ENCODE peak calls at places on chromosomes 3 and 15, in ten cellular contexts. C is body of pancreas; I is transverse colon; O is M059J; X is right lobe of liver; L is activated naive CD8-positive, alpha-beta T cell treated with anti-CD3 and anti-CD28 coated beads for 36 hours; U is upper lobe of right lung; H is NCI-H345; K is NB4; N is Caki2. T is an unnamed sample.

GRCh38 chr15:88450125-88450798 is 16.9 kb downstream of the MRPL46 start:
- DNase-seq in N (peak; percentile 22), U (no peak), X (peak; percentile 35), K (peak; percentile 75), C (peak; percentile 61), L (peak; percentile 68), I (peak; percentile 62), H (peak; percentile 45), O (peak; percentile 46), T (peak; percentile 92)

GRCh38 chr3:38039101-38039898 is at the start of gene DLEC1:
- DNase-seq in O (peak; percentile 31), X (peak; percentile 65), C (peak; percentile 52), K (peak; percentile 73), U (peak; percentile 88), I (peak; percentile 89), L (peak; percentile 84), H (no peak), N (no peak), T (no peak)

GRCh38 chr3:58261954-58262666 is 24.5 kb downstream of the ABHD6 start:
- DNase-seq in K (no peak), I (no peak), X (no peak), H (no peak), U (no peak), N (no peak), C (no peak), O (no peak), L (no peak), T (no peak)

GRCh38 chr3:43072361-43072760 is 33.5 kb downstream of the POMGNT2 start:
- DNase-seq in C (no peak), O (no peak), L (no peak), X (no peak), H (no peak), U (no peak), I (no peak), N (no peak), K (no peak), T (no peak)

GRCh38 chr3:8371085-8371551 is 130.5 kb upstream of the LMCD1 start:
- DNase-seq in H (no peak), K (peak; percentile 6), N (peak; percentile 1), C (no peak), O (peak; percentile 58), U (no peak), X (no peak), L (no peak), I (no peak), T (peak; percentile 4)

GRCh38 chr3:149969110-149969944 is 1.4 kb downstream of the PFN2 start:
- DNase-seq in X (no peak), U (no peak), N (peak; percentile 79), H (peak; percentile 65), K (no peak), C (peak; percentile 55), I (peak; percentile 31), L (no peak), O (peak; percentile 93), T (peak; percentile 42)

GRCh38 chr3:148230473-148230872 is 467.2 kb upstream of the AGTR1 start:
- DNase-seq in N (no peak), H (no peak), I (no peak), C (no peak), L (no peak), K (no peak), U (no peak), X (no peak), O (no peak), T (no peak)

GRCh38 chr3:141798455-141798854 is 35.2 kb downstream of the GRK7 start:
- DNase-seq in U (no peak), L (no peak), O (no peak), I (peak; percentile 16), K (peak; percentile 30), C (peak; percentile 33), H (no peak), N (no peak), X (no peak), T (no peak)

GRCh38 chr3:94071713-94072284 is 8.9 kb downstream of the NSUN3 start:
- DNase-seq in U (no peak), K (no peak), X (no peak), C (peak; percentile 20), H (no peak), N (no peak), O (no peak), I (no peak), L (no peak), T (no peak)

GRCh38 chr3:129972301-129972700 is 2.2 kb upstream of the TRH start:
- DNase-seq in X (no peak), I (no peak), O (no peak), C (no peak), L (no peak), K (no peak), N (no peak), H (no peak), U (no peak), T (no peak)

GRCh38 chr15:99682455-99682854 is 50.8 kb downstream of the LYSMD4 start:
- DNase-seq in I (no peak), O (peak; percentile 77), H (no peak), K (no peak), U (no peak), L (no peak), C (no peak), N (peak; percentile 6), X (no peak), T (no peak)

GRCh38 chr3:52245322-52246263 is at the start of gene PPM1M:
- DNase-seq in I (peak; percentile 67), U (peak; percentile 81), K (peak; percentile 37), O (peak; percentile 39), X (peak; percentile 68), C (peak; percentile 63), H (peak; percentile 30), N (peak; percentile 51), L (peak; percentile 75), T (peak; percentile 35)

GRCh38 chr3:178140491-178140890 is 395.7 kb upstream of the KCNMB2 start:
- DNase-seq in H (no peak), I (no peak), L (no peak), C (no peak), O (peak; percentile 67), X (no peak), K (no peak), U (no peak), N (no peak), T (peak; percentile 0)

GRCh38 chr3:90091557-90091956 is 984.1 kb downstream of the EPHA3 start:
- DNase-seq in O (no peak), U (no peak), C (peak; percentile 6), X (no peak), H (no peak), L (no peak), N (peak; percentile 8), K (peak; percentile 41), I (peak; percentile 8), T (no peak)

GRCh38 chr15:81643773-81644172 is 269.8 kb upstream of the TMC3 start:
- DNase-seq in U (no peak), X (no peak), K (no peak), C (no peak), L (no peak), N (no peak), I (no peak), H (no peak), O (no peak), T (no peak)

GRCh38 chr3:74614133-74614967 is at the start of gene CNTN3:
- DNase-seq in U (peak; percentile 72), L (no peak), K (no peak), N (no peak), C (peak; percentile 67), I (peak; percentile 42), X (peak; percentile 64), H (peak; percentile 42), O (no peak), T (no peak)

GRCh38 chr15:45254405-45255293 is 2.6 kb downstream of the SLC28A2 start:
- DNase-seq in O (peak; percentile 40), L (no peak), X (no peak), H (no peak), K (no peak), C (peak; percentile 14), N (no peak), U (no peak), I (no peak), T (peak; percentile 30)

GRCh38 chr15:77541421-77542181 is 91.1 kb downstream of the LINGO1 start:
- DNase-seq in N (no peak), L (no peak), H (no peak), X (no peak), U (no peak), C (no peak), I (no peak), O (no peak), K (no peak), T (no peak)

GRCh38 chr15:43723151-43723550 is 23.1 kb upstream of the PDIA3 start:
- DNase-seq in C (no peak), K (no peak), L (no peak), H (no peak), U (no peak), N (no peak), X (no peak), I (no peak), O (no peak), T (no peak)

GRCh38 chr15:74384566-74385441 is 17.4 kb upstream of the CYP11A1 start:
- DNase-seq in K (peak; percentile 59), O (peak; percentile 80), C (no peak), I (peak; percentile 58), X (no peak), L (peak; percentile 77), H (no peak), N (peak; percentile 25), U (no peak), T (peak; percentile 28)

GRCh38 chr3:55797084-55797483 is 310.0 kb upstream of the WNT5A start:
- DNase-seq in I (no peak), L (no peak), N (no peak), X (no peak), K (no peak), H (no peak), C (no peak), O (peak; percentile 1), U (no peak), T (no peak)

GRCh38 chr15:69758810-69759410 is 306.3 kb downstream of the RPLP1 start:
- DNase-seq in K (peak; percentile 98), L (peak; percentile 86), O (peak; percentile 82), I (peak; percentile 71), N (no peak), X (peak; percentile 28), U (no peak), H (no peak), C (peak; percentile 33), T (no peak)

GRCh38 chr3:15387171-15387581 is 40.2 kb downstream of the METTL6 start:
- DNase-seq in K (no peak), X (no peak), N (no peak), O (peak; percentile 67), L (no peak), U (no peak), C (no peak), H (no peak), I (no peak), T (no peak)

GRCh38 chr3:58047806-58048205 is 39.6 kb downstream of the FLNB start:
- DNase-seq in I (no peak), K (no peak), H (no peak), C (no peak), O (peak; percentile 96), X (no peak), L (no peak), U (no peak), N (no peak), T (no peak)

GRCh38 chr3:77038928-77039605 is 832 bp upstream of the ROBO2 start:
- DNase-seq in O (no peak), N (peak; percentile 27), K (no peak), H (peak; percentile 50), I (no peak), X (no peak), L (no peak), C (peak; percentile 8), U (no peak), T (no peak)

GRCh38 chr3:124694486-124694885 is 35.8 kb upstream of the UMPS start:
- DNase-seq in U (no peak), L (no peak), X (no peak), K (no peak), H (no peak), N (no peak), C (no peak), O (no peak), I (no peak), T (no peak)

GRCh38 chr3:174540081-174540480 is 319.1 kb upstream of the NAALADL2 start:
- DNase-seq in I (no peak), N (no peak), C (no peak), O (no peak), L (no peak), U (no peak), H (peak; percentile 52), K (no peak), X (no peak), T (no peak)

GRCh38 chr15:33104276-33104675 is 90.2 kb downstream of the FMN1 start:
- DNase-seq in N (no peak), U (no peak), K (peak; percentile 21), I (no peak), O (peak; percentile 93), H (no peak), L (peak; percentile 7), X (no peak), C (no peak), T (no peak)

T was measured in A549.